ENCODE peak calls at places on chromosomes 4 and X, in five cellular contexts. One of them, this sample, is unnamed.

GRCh38 chrX:120568047-120568446 is 7.3 kb upstream of the CUL4B start:
- DNase-seq in IMR-90: no peak
- DNase-seq in A549: no peak
- DNase-seq in HepG2: no peak
- DNase-seq in H1: no peak
- DNase-seq in this sample: no peak

GRCh38 chrX:49258749-49259124 is 5.8 kb downstream of the FOXP3 start:
- DNase-seq in IMR-90: no peak
- DNase-seq in HepG2: peak; percentile 1
- DNase-seq in A549: no peak
- DNase-seq in H1: no peak
- DNase-seq in this sample: no peak

GRCh38 chrX:129963729-129964128 is 18.7 kb upstream of the BCORL1 start:
- DNase-seq in H1: no peak
- DNase-seq in HepG2: no peak
- DNase-seq in A549: no peak
- DNase-seq in IMR-90: no peak
- DNase-seq in this sample: no peak

GRCh38 chrX:154317391-154318000 is 21.9 kb downstream of the TKTL1 start:
- DNase-seq in H1: peak; percentile 58
- DNase-seq in IMR-90: peak; percentile 8
- DNase-seq in A549: peak; percentile 39
- DNase-seq in HepG2: no peak
- DNase-seq in this sample: peak; percentile 19

GRCh38 chrX:120036704-120037103 is 40.8 kb downstream of the RHOXF2B start:
- DNase-seq in HepG2: no peak
- DNase-seq in IMR-90: no peak
- DNase-seq in H1: no peak
- DNase-seq in A549: no peak
- DNase-seq in this sample: no peak

GRCh38 chr4:127643791-127644190 is 11.0 kb downstream of the INTU start:
- DNase-seq in A549: no peak
- DNase-seq in IMR-90: no peak
- DNase-seq in HepG2: no peak
- DNase-seq in H1: no peak
- DNase-seq in this sample: no peak

GRCh38 chr4:27084685-27085356 is 224.2 kb downstream of the STIM2 start:
- DNase-seq in H1: peak; percentile 73
- DNase-seq in HepG2: no peak
- DNase-seq in A549: peak; percentile 7
- DNase-seq in IMR-90: peak; percentile 2
- DNase-seq in this sample: peak; percentile 70

GRCh38 chr4:176791591-176792347 is 953 bp downstream of the VEGFC start:
- DNase-seq in A549: no peak
- DNase-seq in IMR-90: peak; percentile 54
- DNase-seq in HepG2: no peak
- DNase-seq in H1: peak; percentile 58
- DNase-seq in this sample: no peak

GRCh38 chrX:13658602-13659001 is 5.7 kb downstream of the TCEANC start:
- DNase-seq in A549: peak; percentile 25
- DNase-seq in HepG2: peak; percentile 34
- DNase-seq in H1: no peak
- DNase-seq in IMR-90: peak; percentile 73
- DNase-seq in this sample: peak; percentile 58

GRCh38 chr4:165288639-165289428 is 38.6 kb upstream of the MSMO1 start:
- DNase-seq in H1: no peak
- DNase-seq in HepG2: peak; percentile 24
- DNase-seq in IMR-90: peak; percentile 75
- DNase-seq in A549: no peak
- DNase-seq in this sample: no peak

GRCh38 chr4:74370912-74371311 is 6.0 kb downstream of the EREG start:
- DNase-seq in A549: peak; percentile 20
- DNase-seq in IMR-90: peak; percentile 64
- DNase-seq in HepG2: peak; percentile 65
- DNase-seq in H1: no peak
- DNase-seq in this sample: peak; percentile 85

GRCh38 chrX:3129256-3129655 is 88.0 kb downstream of the ARSF start:
- DNase-seq in HepG2: no peak
- DNase-seq in H1: no peak
- DNase-seq in A549: no peak
- DNase-seq in IMR-90: peak; percentile 28
- DNase-seq in this sample: no peak

GRCh38 chrX:2614911-2615310 is 76.2 kb upstream of the CD99 start:
- DNase-seq in A549: no peak
- DNase-seq in H1: no peak
- DNase-seq in HepG2: no peak
- DNase-seq in IMR-90: peak; percentile 83
- DNase-seq in this sample: no peak

GRCh38 chr4:100781433-100781832 is 263.6 kb upstream of the EMCN start:
- DNase-seq in HepG2: no peak
- DNase-seq in IMR-90: no peak
- DNase-seq in H1: no peak
- DNase-seq in A549: no peak
- DNase-seq in this sample: no peak

GRCh38 chr4:7967063-7967440 is 27.4 kb upstream of the AFAP1 start:
- DNase-seq in IMR-90: no peak
- DNase-seq in HepG2: peak; percentile 46
- DNase-seq in H1: no peak
- DNase-seq in A549: no peak
- DNase-seq in this sample: no peak

GRCh38 chr4:99629962-99630554 is 27.6 kb downstream of the C4orf54 start:
- DNase-seq in H1: no peak
- DNase-seq in A549: no peak
- DNase-seq in HepG2: no peak
- DNase-seq in IMR-90: no peak
- DNase-seq in this sample: no peak

GRCh38 chrX:119606508-119607389 is 525 bp upstream of the NKRF start:
- DNase-seq in IMR-90: peak; percentile 49
- DNase-seq in H1: no peak
- DNase-seq in HepG2: no peak
- DNase-seq in A549: no peak
- DNase-seq in this sample: no peak

GRCh38 chr4:82415922-82416365 is 14.3 kb downstream of the HNRNPDL start:
- DNase-seq in HepG2: no peak
- DNase-seq in IMR-90: no peak
- DNase-seq in H1: no peak
- DNase-seq in A549: no peak
- DNase-seq in this sample: no peak

DNA sequence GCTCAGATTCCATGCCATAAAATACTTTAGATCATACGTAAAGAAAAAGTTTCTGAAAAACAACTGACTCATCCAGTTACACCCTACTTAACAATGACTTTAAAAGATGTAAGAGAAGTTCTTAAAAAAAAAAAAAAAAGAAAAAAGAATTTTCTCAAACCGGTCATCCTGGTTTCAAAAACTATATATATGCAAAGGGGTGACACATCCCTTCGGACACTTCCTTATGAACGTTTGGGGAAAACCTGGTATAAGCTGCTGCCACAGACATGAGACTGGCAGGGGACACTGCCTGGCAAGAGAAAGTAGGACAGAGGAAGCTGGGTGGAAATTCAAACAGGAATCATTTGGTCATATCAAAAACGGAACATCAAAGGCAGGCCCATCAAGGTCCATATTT is 81.2 kb upstream of the PRSS48 start:
- DNase-seq in H1: no peak
- DNase-seq in HepG2: no peak
- DNase-seq in IMR-90: peak; percentile 71
- DNase-seq in A549: peak; percentile 9
- DNase-seq in this sample: no peak
- TF ChIP-seq MAFK in H1: no peak
- TF ChIP-seq MAFK in HepG2: no peak
- TF ChIP-seq MAFK in IMR-90: no peak
- TF ChIP-seq MAFK in A549: no peak
- TF ChIP-seq MAFK in this sample: no peak

GRCh38 chr4:109886303-109886702 is 26.4 kb upstream of the EGF start:
- DNase-seq in IMR-90: no peak
- DNase-seq in H1: no peak
- DNase-seq in A549: no peak
- DNase-seq in HepG2: no peak
- DNase-seq in this sample: no peak

GRCh38 chr4:109887071-109887470 is 25.6 kb upstream of the EGF start:
- DNase-seq in HepG2: no peak
- DNase-seq in IMR-90: no peak
- DNase-seq in A549: no peak
- DNase-seq in H1: no peak
- DNase-seq in this sample: no peak

DNA sequence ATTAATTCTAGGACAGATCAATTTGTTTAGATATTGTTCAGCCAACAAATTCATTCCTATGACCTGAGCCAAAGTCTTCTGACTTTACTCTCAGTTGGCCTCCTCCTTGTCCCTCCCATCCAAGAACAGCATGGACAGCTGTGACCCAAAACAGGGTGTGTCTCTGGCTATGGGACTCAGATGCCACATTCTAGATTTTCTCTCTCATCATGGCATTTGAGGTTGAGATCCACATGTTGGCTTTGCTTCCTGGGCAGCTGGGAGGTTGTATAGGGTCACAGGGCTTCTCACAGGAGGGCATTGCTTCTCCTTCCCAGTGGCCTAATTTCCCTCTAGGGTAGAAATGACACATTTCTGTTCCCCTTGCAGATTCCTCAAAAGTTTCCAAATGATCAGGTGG is 22.6 kb upstream of the EGF start:
- DNase-seq in IMR-90: no peak
- DNase-seq in A549: no peak
- DNase-seq in HepG2: no peak
- DNase-seq in H1: no peak
- DNase-seq in this sample: no peak
- TF ChIP-seq MAFK in IMR-90: no peak
- TF ChIP-seq MAFK in A549: no peak
- TF ChIP-seq MAFK in HepG2: no peak
- TF ChIP-seq MAFK in H1: no peak
- TF ChIP-seq MAFK in this sample: no peak

GRCh38 chrX:72029473-72030411 is 102.0 kb downstream of the RTL5 start:
- DNase-seq in IMR-90: peak; percentile 90
- DNase-seq in A549: peak; percentile 49
- DNase-seq in HepG2: peak; percentile 16
- DNase-seq in H1: peak; percentile 39
- DNase-seq in this sample: no peak
- TF ChIP-seq MAFK in IMR-90: peak; percentile 18
- TF ChIP-seq MAFK in A549: peak; percentile 7
- TF ChIP-seq MAFK in HepG2: no peak
- TF ChIP-seq MAFK in H1: no peak
- TF ChIP-seq MAFK in this sample: no peak

GRCh38 chrX:35841872-35842271 is 43.7 kb downstream of the MAGEB16 start:
- DNase-seq in A549: no peak
- DNase-seq in H1: no peak
- DNase-seq in HepG2: no peak
- DNase-seq in IMR-90: no peak
- DNase-seq in this sample: no peak
- TF ChIP-seq MAFK in A549: no peak
- TF ChIP-seq MAFK in H1: no peak
- TF ChIP-seq MAFK in HepG2: no peak
- TF ChIP-seq MAFK in IMR-90: no peak
- TF ChIP-seq MAFK in this sample: no peak

GRCh38 chr4:77782102-77782835 is 36.9 kb downstream of the CNOT6L start:
- DNase-seq in IMR-90: no peak
- DNase-seq in HepG2: no peak
- DNase-seq in A549: no peak
- DNase-seq in H1: no peak
- DNase-seq in this sample: no peak

GRCh38 chr4:77771566-77771965 is 47.6 kb downstream of the CNOT6L start:
- DNase-seq in H1: no peak
- DNase-seq in HepG2: no peak
- DNase-seq in A549: no peak
- DNase-seq in IMR-90: no peak
- DNase-seq in this sample: no peak

GRCh38 chr4:77777135-77777777 is 41.9 kb downstream of the CNOT6L start:
- DNase-seq in H1: no peak
- DNase-seq in IMR-90: peak; percentile 9
- DNase-seq in HepG2: no peak
- DNase-seq in A549: no peak
- DNase-seq in this sample: no peak

GRCh38 chr4:77773101-77773500 is 46.1 kb downstream of the CNOT6L start:
- DNase-seq in HepG2: no peak
- DNase-seq in IMR-90: peak; percentile 87
- DNase-seq in A549: no peak
- DNase-seq in H1: no peak
- DNase-seq in this sample: no peak

DNA sequence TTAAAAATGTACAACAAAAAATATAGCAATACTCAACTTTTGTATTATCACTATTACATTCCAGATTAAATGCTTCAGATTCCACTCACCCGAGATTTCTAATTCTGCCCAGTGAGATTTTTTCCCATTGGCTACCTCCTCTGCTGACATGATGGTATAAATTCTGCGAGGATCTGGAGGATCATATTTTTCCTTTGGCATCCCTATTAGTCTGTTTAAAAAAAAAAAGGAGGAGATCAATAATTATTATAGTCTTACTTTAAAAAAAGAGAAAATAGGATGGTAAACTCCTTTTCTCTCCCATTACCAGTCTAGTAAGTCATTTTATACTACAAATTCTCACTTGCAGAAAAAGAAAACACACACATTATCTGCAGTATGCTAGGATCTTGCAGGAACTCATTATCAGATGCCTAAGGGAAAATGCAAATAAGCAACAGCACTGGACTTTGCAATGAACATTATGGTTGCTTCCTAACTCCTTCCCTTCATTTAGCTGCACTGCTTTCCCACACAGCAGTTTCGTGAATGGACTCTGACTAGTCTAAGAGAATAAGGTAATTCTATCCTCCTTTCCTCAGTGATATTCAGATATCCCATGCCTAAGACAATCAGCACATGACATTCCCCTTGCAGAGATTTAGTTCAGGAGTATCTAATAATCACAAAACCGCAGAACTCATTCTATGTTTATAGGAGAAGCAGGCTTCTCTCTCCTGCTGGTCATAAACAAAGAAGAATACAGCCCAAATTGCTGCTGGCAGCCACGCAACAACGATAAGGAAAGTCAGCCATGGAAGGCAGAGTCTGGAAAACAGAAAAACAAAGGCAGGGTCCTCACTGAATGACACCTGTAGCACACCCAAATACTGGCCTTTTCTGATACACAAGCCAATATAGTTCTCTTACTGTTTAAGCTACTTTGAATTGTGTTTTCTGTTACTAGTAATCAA is 42.7 kb downstream of the CNOT6L start:
- DNase-seq in H1: no peak
- DNase-seq in HepG2: no peak
- DNase-seq in IMR-90: peak; percentile 58
- DNase-seq in A549: no peak
- DNase-seq in this sample: no peak
- TF ChIP-seq MAFK in H1: no peak
- TF ChIP-seq MAFK in HepG2: no peak
- TF ChIP-seq MAFK in IMR-90: no peak
- TF ChIP-seq MAFK in A549: no peak
- TF ChIP-seq MAFK in this sample: no peak

GRCh38 chrX:138754861-138755260 is 43.3 kb upstream of the FGF13 start:
- DNase-seq in A549: no peak
- DNase-seq in IMR-90: no peak
- DNase-seq in HepG2: no peak
- DNase-seq in H1: no peak
- DNase-seq in this sample: no peak
- TF ChIP-seq MAFK in A549: no peak
- TF ChIP-seq MAFK in IMR-90: no peak
- TF ChIP-seq MAFK in HepG2: no peak
- TF ChIP-seq MAFK in H1: no peak
- TF ChIP-seq MAFK in this sample: no peak

This sample was measured in K562.